ENCODE peak calls at places on chromosomes 11 and 22, in nine cellular contexts. One of them, this sample, is unnamed. For H3K9me3 and H3K36me3, the result is how much of the 10 kb centered on the place peaks cover.

GRCh38 chr11:64905516-64906313 is 11.3 kb downstream of the ATG2A start:
- DNase-seq in neuronal stem cell: no peak
- DNase-seq in HepG2: no peak
- DNase-seq in left lung: no peak
- DNase-seq in testis: no peak
- DNase-seq in MM.1S: no peak
- DNase-seq in cardiac muscle cell: no peak
- DNase-seq in fibroblast of lung: no peak
- DNase-seq in CD8-positive, alpha-beta memory T cell: no peak
- DNase-seq in this sample: no peak

GRCh38 chr22:19287889-19288288 is 3.6 kb downstream of the CLTCL1 start:
- DNase-seq in fibroblast of lung: peak
- DNase-seq in testis: no peak
- DNase-seq in neuronal stem cell: no peak
- DNase-seq in CD8-positive, alpha-beta memory T cell: no peak
- DNase-seq in left lung: no peak
- DNase-seq in MM.1S: no peak
- DNase-seq in cardiac muscle cell: no peak
- DNase-seq in HepG2: no peak
- DNase-seq in this sample: peak

GRCh38 chr11:84524422-84525051 is 1102.6 kb downstream of the DLG2 start:
- DNase-seq in CD8-positive, alpha-beta memory T cell: no peak
- DNase-seq in MM.1S: peak
- DNase-seq in HepG2: no peak
- DNase-seq in testis: peak
- DNase-seq in neuronal stem cell: no peak
- DNase-seq in left lung: no peak
- DNase-seq in fibroblast of lung: peak
- DNase-seq in cardiac muscle cell: no peak
- DNase-seq in this sample: peak

GRCh38 chr11:25242928-25243327 is 746.1 kb downstream of the LUZP2 start:
- DNase-seq in neuronal stem cell: no peak
- DNase-seq in left lung: no peak
- DNase-seq in cardiac muscle cell: no peak
- DNase-seq in CD8-positive, alpha-beta memory T cell: no peak
- DNase-seq in fibroblast of lung: no peak
- DNase-seq in testis: no peak
- DNase-seq in HepG2: no peak
- DNase-seq in MM.1S: no peak
- DNase-seq in this sample: no peak

GRCh38 chr22:32603651-32604540 is 129.3 kb downstream of the FBXO7 start:
- DNase-seq in neuronal stem cell: no peak
- DNase-seq in fibroblast of lung: no peak
- DNase-seq in cardiac muscle cell: no peak
- DNase-seq in HepG2: no peak
- DNase-seq in CD8-positive, alpha-beta memory T cell: no peak
- DNase-seq in left lung: no peak
- DNase-seq in testis: no peak
- DNase-seq in MM.1S: no peak
- DNase-seq in this sample: no peak

GRCh38 chr11:63614136-63614664 is at the start of gene PLAAT3:
- DNase-seq in fibroblast of lung: peak
- DNase-seq in testis: peak
- DNase-seq in neuronal stem cell: peak
- DNase-seq in left lung: peak
- DNase-seq in HepG2: no peak
- DNase-seq in CD8-positive, alpha-beta memory T cell: peak
- DNase-seq in cardiac muscle cell: peak
- DNase-seq in MM.1S: peak
- DNase-seq in this sample: peak

GRCh38 chr11:131661137-131661536 is 290.7 kb downstream of the NTM start:
- DNase-seq in MM.1S: no peak
- DNase-seq in testis: no peak
- DNase-seq in left lung: no peak
- DNase-seq in CD8-positive, alpha-beta memory T cell: no peak
- DNase-seq in fibroblast of lung: peak
- DNase-seq in cardiac muscle cell: no peak
- DNase-seq in neuronal stem cell: no peak
- DNase-seq in HepG2: no peak
- DNase-seq in this sample: no peak

GRCh38 chr11:61731956-61732675 is 20.3 kb upstream of the MYRF start:
- DNase-seq in HepG2: no peak
- DNase-seq in neuronal stem cell: no peak
- DNase-seq in CD8-positive, alpha-beta memory T cell: no peak
- DNase-seq in MM.1S: no peak
- DNase-seq in left lung: no peak
- DNase-seq in cardiac muscle cell: no peak
- DNase-seq in testis: no peak
- DNase-seq in fibroblast of lung: peak
- DNase-seq in this sample: no peak

GRCh38 chr11:110478410-110478809 is 48.7 kb downstream of the FDX1 start:
- DNase-seq in neuronal stem cell: no peak
- DNase-seq in left lung: no peak
- DNase-seq in CD8-positive, alpha-beta memory T cell: no peak
- DNase-seq in MM.1S: no peak
- DNase-seq in testis: peak
- DNase-seq in fibroblast of lung: no peak
- DNase-seq in HepG2: no peak
- DNase-seq in cardiac muscle cell: peak
- DNase-seq in this sample: peak

DNA sequence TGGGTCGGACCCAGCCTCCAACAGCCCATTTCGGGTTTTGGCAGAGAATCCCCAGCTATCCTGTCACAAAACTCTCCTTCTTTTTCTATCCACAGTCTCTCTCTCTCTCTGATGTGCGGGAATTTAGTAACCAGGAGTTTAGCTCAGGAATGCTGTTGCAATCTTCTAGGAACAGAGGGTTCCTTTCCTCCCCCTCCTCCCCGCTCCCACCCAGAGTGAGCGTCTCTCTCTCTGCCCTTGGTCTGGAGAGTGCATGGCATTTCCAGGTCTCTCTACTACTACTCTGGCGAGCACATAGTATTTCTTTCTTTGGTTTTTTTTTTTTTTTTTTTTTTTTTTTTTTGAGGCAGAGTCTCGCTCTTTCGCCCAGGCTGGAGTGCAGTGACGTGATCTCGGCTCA is 17.7 kb downstream of the APIP start:
- DNase-seq in left lung: no peak
- DNase-seq in cardiac muscle cell: no peak
- DNase-seq in MM.1S: no peak
- DNase-seq in CD8-positive, alpha-beta memory T cell: no peak
- DNase-seq in HepG2: no peak
- DNase-seq in fibroblast of lung: no peak
- DNase-seq in neuronal stem cell: no peak
- DNase-seq in testis: peak
- DNase-seq in this sample: no peak
- H3K9me3 ChIP-seq in left lung: half or more
- H3K9me3 ChIP-seq in cardiac muscle cell: under half
- H3K9me3 ChIP-seq in MM.1S: under half
- H3K9me3 ChIP-seq in CD8-positive, alpha-beta memory T cell: under half
- H3K9me3 ChIP-seq in HepG2: under half
- H3K9me3 ChIP-seq in fibroblast of lung: under half
- H3K9me3 ChIP-seq in neuronal stem cell: under half
- H3K9me3 ChIP-seq in testis: under half
- H3K9me3 ChIP-seq in this sample: under half

GRCh38 chr11:102469196-102469821 is 16.7 kb upstream of the TMEM123 start:
- DNase-seq in cardiac muscle cell: peak
- DNase-seq in testis: no peak
- DNase-seq in HepG2: no peak
- DNase-seq in CD8-positive, alpha-beta memory T cell: no peak
- DNase-seq in neuronal stem cell: no peak
- DNase-seq in left lung: no peak
- DNase-seq in MM.1S: peak
- DNase-seq in fibroblast of lung: peak
- DNase-seq in this sample: peak
- H3K27ac ChIP-seq in cardiac muscle cell: no peak
- H3K27ac ChIP-seq in testis: no peak
- H3K27ac ChIP-seq in HepG2: no peak
- H3K27ac ChIP-seq in CD8-positive, alpha-beta memory T cell: no peak
- H3K27ac ChIP-seq in neuronal stem cell: no peak
- H3K27ac ChIP-seq in left lung: no peak
- H3K27ac ChIP-seq in MM.1S: no peak
- H3K27ac ChIP-seq in fibroblast of lung: peak
- H3K27ac ChIP-seq in this sample: peak

GRCh38 chr22:43995798-43996169 is 28.3 kb upstream of the PARVB start:
- DNase-seq in HepG2: no peak
- DNase-seq in cardiac muscle cell: no peak
- DNase-seq in left lung: no peak
- DNase-seq in MM.1S: no peak
- DNase-seq in testis: no peak
- DNase-seq in CD8-positive, alpha-beta memory T cell: no peak
- DNase-seq in neuronal stem cell: no peak
- DNase-seq in fibroblast of lung: no peak
- DNase-seq in this sample: no peak

GRCh38 chr22:43996170-43996980 is 27.7 kb upstream of the PARVB start:
- DNase-seq in MM.1S: peak
- DNase-seq in neuronal stem cell: no peak
- DNase-seq in fibroblast of lung: no peak
- DNase-seq in testis: peak
- DNase-seq in HepG2: no peak
- DNase-seq in CD8-positive, alpha-beta memory T cell: peak
- DNase-seq in cardiac muscle cell: no peak
- DNase-seq in left lung: peak
- DNase-seq in this sample: no peak

GRCh38 chr22:43994416-43994815 is 29.7 kb upstream of the PARVB start:
- DNase-seq in testis: no peak
- DNase-seq in CD8-positive, alpha-beta memory T cell: no peak
- DNase-seq in HepG2: no peak
- DNase-seq in neuronal stem cell: no peak
- DNase-seq in left lung: no peak
- DNase-seq in fibroblast of lung: no peak
- DNase-seq in cardiac muscle cell: no peak
- DNase-seq in MM.1S: no peak
- DNase-seq in this sample: no peak

GRCh38 chr22:43994006-43994405 is 30.1 kb upstream of the PARVB start:
- DNase-seq in HepG2: no peak
- DNase-seq in MM.1S: no peak
- DNase-seq in fibroblast of lung: no peak
- DNase-seq in neuronal stem cell: no peak
- DNase-seq in CD8-positive, alpha-beta memory T cell: no peak
- DNase-seq in left lung: no peak
- DNase-seq in cardiac muscle cell: no peak
- DNase-seq in testis: no peak
- DNase-seq in this sample: no peak

DNA sequence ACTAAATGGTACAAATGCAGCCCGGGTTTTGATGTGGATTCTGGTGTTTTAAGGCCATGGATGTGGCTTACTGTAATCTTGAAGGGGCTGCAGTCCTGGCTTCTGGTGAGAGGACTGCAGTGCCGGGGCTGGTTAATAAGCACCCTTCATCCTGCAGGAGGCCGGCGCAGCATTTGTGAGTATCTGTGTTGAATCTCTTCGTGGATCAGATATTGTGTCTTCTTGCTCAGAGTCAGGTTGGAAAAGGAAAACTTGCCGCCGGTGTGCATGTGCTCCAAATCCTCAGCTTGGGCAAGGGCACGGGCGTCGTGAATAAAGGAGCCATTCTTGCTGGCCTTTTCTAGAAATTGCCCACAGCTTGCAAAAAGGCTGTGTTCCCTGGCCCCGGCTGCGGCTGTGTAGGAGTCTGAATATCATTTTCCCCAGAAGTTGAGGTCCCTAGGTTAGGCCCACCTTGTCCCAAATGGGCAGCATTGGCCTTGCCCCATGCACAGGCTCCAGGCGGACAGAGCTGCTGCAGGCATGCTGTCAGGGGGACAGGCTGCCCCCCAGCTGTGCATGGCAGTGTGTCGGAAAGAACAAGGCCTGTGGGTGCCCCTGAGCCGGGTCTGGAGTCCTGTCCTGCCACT is 28.9 kb upstream of the PARVB start:
- DNase-seq in CD8-positive, alpha-beta memory T cell: no peak
- DNase-seq in cardiac muscle cell: no peak
- DNase-seq in neuronal stem cell: no peak
- DNase-seq in left lung: no peak
- DNase-seq in fibroblast of lung: no peak
- DNase-seq in HepG2: no peak
- DNase-seq in testis: no peak
- DNase-seq in MM.1S: no peak
- DNase-seq in this sample: no peak
- H3K36me3 ChIP-seq in CD8-positive, alpha-beta memory T cell: under half
- H3K36me3 ChIP-seq in cardiac muscle cell: under half
- H3K36me3 ChIP-seq in neuronal stem cell: under half
- H3K36me3 ChIP-seq in left lung: under half
- H3K36me3 ChIP-seq in fibroblast of lung: under half
- H3K36me3 ChIP-seq in HepG2: under half
- H3K36me3 ChIP-seq in testis: under half
- H3K36me3 ChIP-seq in MM.1S: under half
- H3K36me3 ChIP-seq in this sample: under half

GRCh38 chr11:133825156-133825555 is 20.2 kb downstream of the SPATA19 start:
- DNase-seq in MM.1S: no peak
- DNase-seq in testis: no peak
- DNase-seq in CD8-positive, alpha-beta memory T cell: no peak
- DNase-seq in HepG2: no peak
- DNase-seq in neuronal stem cell: no peak
- DNase-seq in cardiac muscle cell: no peak
- DNase-seq in left lung: no peak
- DNase-seq in fibroblast of lung: no peak
- DNase-seq in this sample: no peak
- H3K9me3 ChIP-seq in MM.1S: under half
- H3K9me3 ChIP-seq in testis: under half
- H3K9me3 ChIP-seq in CD8-positive, alpha-beta memory T cell: under half
- H3K9me3 ChIP-seq in HepG2: under half
- H3K9me3 ChIP-seq in neuronal stem cell: under half
- H3K9me3 ChIP-seq in cardiac muscle cell: under half
- H3K9me3 ChIP-seq in left lung: under half
- H3K9me3 ChIP-seq in fibroblast of lung: under half
- H3K9me3 ChIP-seq in this sample: under half